ENCODE peak calls at places on chromosome 21, in eight cellular contexts. D is breast epithelium, C is adrenal gland, Q is suprapubic skin, M is heart left ventricle, R is testis, P is prostate gland, U is stomach. Y is an unnamed sample.

GRCh38 chr21:26686278-26686677 is 113.2 kb upstream of the CYYR1 start:
- DNase-seq in D (no peak), C (peak), Q (no peak), M (no peak), R (no peak), P (no peak), U (no peak), Y (no peak)

GRCh38 chr21:38242036-38242435 is 14.8 kb upstream of the KCNJ15 start:
- DNase-seq in D (no peak), C (no peak), Q (no peak), M (no peak), R (no peak), P (no peak), U (no peak), Y (no peak)

GRCh38 chr21:41924355-41924754 is 29.5 kb downstream of the C2CD2 start:
- DNase-seq in D (no peak), C (peak), Q (no peak), M (no peak), R (no peak), P (no peak), U (no peak), Y (no peak)

GRCh38 chr21:41600556-41600955 is 92.6 kb upstream of the TMPRSS2 start:
- DNase-seq in D (peak), C (no peak), Q (peak), M (no peak), R (no peak), P (no peak), U (no peak), Y (no peak)

GRCh38 chr21:37509802-37510393 is 143.3 kb downstream of the DYRK1A start:
- DNase-seq in D (no peak), C (peak), Q (no peak), M (no peak), R (no peak), P (no peak), U (no peak), Y (no peak)

GRCh38 chr21:15908187-15908586 is 178.4 kb downstream of the USP25 start:
- DNase-seq in D (no peak), C (no peak), Q (no peak), M (no peak), R (no peak), P (no peak), U (no peak), Y (no peak)

GRCh38 chr21:42320791-42321190 is 5.6 kb upstream of the TFF3 start:
- DNase-seq in D (no peak), C (no peak), Q (no peak), M (no peak), R (no peak), P (no peak), U (no peak), Y (no peak)

GRCh38 chr21:22174746-22175145 is 1176.5 kb downstream of the NCAM2 start:
- DNase-seq in D (no peak), C (no peak), Q (no peak), M (no peak), R (no peak), P (no peak), U (no peak), Y (no peak)

GRCh38 chr21:22898061-22898460 is 1899.9 kb downstream of the NCAM2 start:
- DNase-seq in D (no peak), C (no peak), Q (no peak), M (no peak), R (no peak), P (no peak), U (no peak), Y (no peak)

GRCh38 chr21:37424987-37425386 is 58.4 kb downstream of the DYRK1A start:
- DNase-seq in D (no peak), C (no peak), Q (no peak), M (no peak), R (no peak), P (no peak), U (no peak), Y (no peak)

GRCh38 chr21:28758883-28759242 is 233.8 kb downstream of the LTN1 start:
- DNase-seq in D (no peak), C (no peak), Q (no peak), M (no peak), R (no peak), P (no peak), U (no peak), Y (no peak)

GRCh38 chr21:38985423-38986378 is 180.0 kb downstream of the ETS2 start:
- DNase-seq in D (no peak), C (peak), Q (peak), M (peak), R (peak), P (peak), U (peak), Y (peak)

GRCh38 chr21:45699251-45699942 is 55.9 kb downstream of the PCBP3 start:
- DNase-seq in D (no peak), C (no peak), Q (no peak), M (no peak), R (no peak), P (no peak), U (no peak), Y (no peak)

GRCh38 chr21:43925096-43925481 is 60.1 kb downstream of the AGPAT3 start:
- DNase-seq in D (no peak), C (no peak), Q (no peak), M (peak), R (no peak), P (no peak), U (no peak), Y (peak)

GRCh38 chr21:40783404-40783803 is 63.6 kb downstream of the DSCAM start:
- DNase-seq in D (no peak), C (no peak), Q (no peak), M (no peak), R (no peak), P (no peak), U (no peak), Y (no peak)

GRCh38 chr21:45431781-45432572 is 27.0 kb downstream of the COL18A1 start:
- DNase-seq in D (no peak), C (no peak), Q (no peak), M (no peak), R (no peak), P (no peak), U (no peak), Y (no peak)

GRCh38 chr21:17387030-17387617 is 125.7 kb upstream of the CXADR start:
- DNase-seq in D (no peak), C (peak), Q (no peak), M (no peak), R (peak), P (peak), U (peak), Y (peak)

GRCh38 chr21:28963831-28964230 is 28.8 kb downstream of the LTN1 start:
- DNase-seq in D (no peak), C (no peak), Q (no peak), M (no peak), R (no peak), P (no peak), U (no peak), Y (no peak)

GRCh38 chr21:45157932-45158331 is 83.6 kb downstream of the ADARB1 start:
- DNase-seq in D (no peak), C (no peak), Q (no peak), M (no peak), R (peak), P (no peak), U (no peak), Y (no peak)

GRCh38 chr21:38542263-38542662 is 44.0 kb upstream of the ERG start:
- DNase-seq in D (no peak), C (no peak), Q (no peak), M (no peak), R (no peak), P (no peak), U (no peak), Y (no peak)

GRCh38 chr21:16605588-16605987 is 875.8 kb downstream of the USP25 start:
- DNase-seq in D (no peak), C (no peak), Q (no peak), M (no peak), R (no peak), P (no peak), U (no peak), Y (peak)

GRCh38 chr21:38095220-38095619 is 161.6 kb upstream of the KCNJ15 start:
- DNase-seq in D (no peak), C (no peak), Q (no peak), M (no peak), R (no peak), P (no peak), U (no peak), Y (no peak)

GRCh38 chr21:41171210-41171609 is 3.2 kb downstream of the BACE2 start:
- DNase-seq in D (peak), C (no peak), Q (no peak), M (peak), R (no peak), P (peak), U (peak), Y (peak)

GRCh38 chr21:44618909-44619308 is 7.0 kb downstream of the KRTAP10-8 start:
- DNase-seq in D (no peak), C (no peak), Q (no peak), M (no peak), R (no peak), P (no peak), U (no peak), Y (no peak)

GRCh38 chr21:45478816-45479669 is 63.2 kb downstream of the SLC19A1 start:
- DNase-seq in D (no peak), C (no peak), Q (no peak), M (no peak), R (no peak), P (no peak), U (no peak), Y (no peak)

GRCh38 chr21:38352536-38353219 is 95.9 kb downstream of the KCNJ15 start:
- DNase-seq in D (no peak), C (peak), Q (no peak), M (peak), R (peak), P (peak), U (peak), Y (peak)

GRCh38 chr21:45875881-45876280 is 105.7 kb upstream of the COL6A1 start:
- DNase-seq in D (no peak), C (no peak), Q (peak), M (no peak), R (no peak), P (no peak), U (no peak), Y (no peak)

GRCh38 chr21:32406405-32406804 is 6.1 kb upstream of the EVA1C start:
- DNase-seq in D (no peak), C (no peak), Q (peak), M (no peak), R (no peak), P (no peak), U (peak), Y (no peak)

GRCh38 chr21:32403201-32403701 is 9.3 kb upstream of the EVA1C start:
- DNase-seq in D (no peak), C (peak), Q (peak), M (peak), R (peak), P (peak), U (peak), Y (peak)
- H3K4me3 ChIP-seq in D (no peak), C (no peak), Q (no peak), M (no peak), R (no peak), P (no peak), U (no peak), Y (no peak)

DNA sequence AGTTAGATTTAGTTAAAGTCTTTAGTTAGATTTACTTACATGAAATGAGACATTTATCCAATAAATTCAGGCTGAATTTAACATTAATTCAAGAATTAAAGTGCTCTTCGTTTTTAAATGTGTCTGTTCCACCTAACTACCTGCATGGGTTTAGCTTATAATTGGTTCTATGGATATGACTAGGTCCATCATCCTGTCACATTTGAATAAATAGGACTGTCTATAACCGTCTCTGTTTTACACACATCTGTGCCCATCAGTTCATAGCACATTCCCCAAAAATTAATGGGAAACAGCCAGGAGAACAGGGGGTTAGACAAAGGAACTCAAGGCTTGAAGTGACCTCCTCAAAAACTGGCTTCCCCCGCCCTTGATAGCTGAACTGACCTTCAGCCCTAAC is 219.6 kb downstream of the MRPL39 start:
- DNase-seq in D (no peak), C (no peak), Q (no peak), M (no peak), R (no peak), P (no peak), U (no peak), Y (no peak)
- TF ChIP-seq POLR2A in D (no peak), C (no peak), Q (no peak), M (no peak), R (no peak), P (no peak), U (no peak), Y (no peak)

GRCh38 chr21:36397606-36398005 is 12.4 kb downstream of the CHAF1B start:
- DNase-seq in D (no peak), C (no peak), Q (no peak), M (no peak), R (no peak), P (no peak), U (no peak), Y (no peak)

GRCh38 chr21:36396971-36397370 is 11.8 kb downstream of the CHAF1B start:
- DNase-seq in D (no peak), C (no peak), Q (peak), M (no peak), R (no peak), P (no peak), U (no peak), Y (no peak)

GRCh38 chr21:36403713-36404112 is 18.5 kb downstream of the CHAF1B start:
- DNase-seq in D (no peak), C (no peak), Q (no peak), M (no peak), R (no peak), P (no peak), U (no peak), Y (no peak)

GRCh38 chr21:36400719-36401118 is 15.5 kb downstream of the CHAF1B start:
- DNase-seq in D (no peak), C (no peak), Q (no peak), M (no peak), R (no peak), P (no peak), U (no peak), Y (no peak)

GRCh38 chr21:36402339-36402738 is 17.1 kb downstream of the CHAF1B start:
- DNase-seq in D (no peak), C (no peak), Q (no peak), M (no peak), R (no peak), P (no peak), U (no peak), Y (no peak)
- H3K4me3 ChIP-seq in D (no peak), C (no peak), Q (no peak), M (no peak), R (no peak), P (no peak), U (no peak), Y (no peak)

DNA sequence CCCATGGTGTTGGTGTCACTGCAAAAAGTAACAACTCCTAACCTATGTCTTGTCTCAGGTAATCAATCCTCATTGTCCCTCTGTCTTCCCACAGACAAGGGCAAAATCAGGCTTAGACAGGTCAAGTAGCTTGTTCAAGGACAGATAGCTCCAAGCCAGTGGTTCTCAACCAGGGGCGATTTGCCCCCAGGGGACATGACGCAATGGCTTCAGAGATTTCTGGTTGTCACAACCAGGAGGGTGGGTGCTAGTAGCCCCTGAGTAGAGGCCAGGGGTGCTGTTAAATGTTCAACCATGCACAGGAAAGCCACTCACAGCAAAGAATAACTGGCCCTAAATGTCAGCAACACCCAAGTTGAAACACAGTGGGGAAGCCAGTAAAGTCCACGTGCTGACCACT is 178.9 kb downstream of the RUNX1 start:
- DNase-seq in D (no peak), C (no peak), Q (no peak), M (no peak), R (no peak), P (no peak), U (no peak), Y (no peak)
- TF ChIP-seq POLR2A in D (no peak), C (no peak), Q (no peak), M (no peak), R (no peak), P (no peak), U (no peak), Y (no peak)

Y was measured in thyroid gland.